ENCODE peak calls at places on chromosome 1, in eight cellular contexts. A is IMR-90, G is heart left ventricle, R is ovary, V is Peyer's patch, C is transverse colon, W is NB4, T is tibial nerve. S is an unnamed sample.

GRCh38 chr1:165508291-165508690 is 35.5 kb upstream of the LRRC52 start:
- DNase-seq in A (no peak), G (no peak), R (no peak), V (no peak), C (no peak), W (no peak), T (no peak), S (no peak)

GRCh38 chr1:71080178-71080781 is 555 bp downstream of the ZRANB2 start:
- DNase-seq in A (peak), G (no peak), R (no peak), V (no peak), C (no peak), W (peak), T (no peak), S (no peak)

GRCh38 chr1:119808491-119808890 is 2.8 kb downstream of the REG4 start:
- DNase-seq in A (peak), G (no peak), R (no peak), V (no peak), C (no peak), W (no peak), T (no peak), S (no peak)

GRCh38 chr1:21855257-21856096 is 43.4 kb downstream of the LDLRAD2 start:
- DNase-seq in A (no peak), G (no peak), R (no peak), V (no peak), C (no peak), W (peak), T (no peak), S (no peak)

GRCh38 chr1:115330480-115331013 is 7.5 kb downstream of the NGF start:
- DNase-seq in A (peak), G (no peak), R (no peak), V (no peak), C (no peak), W (no peak), T (no peak), S (no peak)

GRCh38 chr1:171500304-171500703 is 15.0 kb downstream of the PRRC2C start:
- DNase-seq in A (no peak), G (no peak), R (no peak), V (no peak), C (no peak), W (no peak), T (no peak), S (no peak)

GRCh38 chr1:6052543-6053205 is 7.0 kb downstream of the KCNAB2 start:
- DNase-seq in A (peak), G (peak), R (peak), V (peak), C (peak), W (peak), T (peak), S (no peak)

GRCh38 chr1:207750901-207751300 is 953 bp upstream of the CD46 start:
- DNase-seq in A (no peak), G (no peak), R (no peak), V (no peak), C (no peak), W (peak), T (no peak), S (no peak)

GRCh38 chr1:175683491-175684175 is 59.8 kb downstream of the TNR start:
- DNase-seq in A (no peak), G (no peak), R (no peak), V (no peak), C (no peak), W (no peak), T (no peak), S (no peak)

GRCh38 chr1:1775364-1776226 is 2.7 kb downstream of the NADK start:
- DNase-seq in A (no peak), G (no peak), R (no peak), V (peak), C (no peak), W (peak), T (no peak), S (no peak)

GRCh38 chr1:45647248-45648021 is 23.6 kb upstream of the CCDC17 start:
- DNase-seq in A (no peak), G (peak), R (no peak), V (no peak), C (no peak), W (peak), T (no peak), S (no peak)

GRCh38 chr1:162062542-162063015 is 6.9 kb upstream of the NOS1AP start:
- DNase-seq in A (peak), G (peak), R (no peak), V (no peak), C (no peak), W (no peak), T (no peak), S (no peak)

GRCh38 chr1:202860744-202861419 is 28.1 kb downstream of the RABIF start:
- DNase-seq in A (peak), G (peak), R (peak), V (peak), C (peak), W (peak), T (no peak), S (peak)
- TF ChIP-seq POLR2A in A (no peak), G (no peak), R (no peak), V (peak), C (peak), W (no peak), T (no peak), S (no peak)

DNA sequence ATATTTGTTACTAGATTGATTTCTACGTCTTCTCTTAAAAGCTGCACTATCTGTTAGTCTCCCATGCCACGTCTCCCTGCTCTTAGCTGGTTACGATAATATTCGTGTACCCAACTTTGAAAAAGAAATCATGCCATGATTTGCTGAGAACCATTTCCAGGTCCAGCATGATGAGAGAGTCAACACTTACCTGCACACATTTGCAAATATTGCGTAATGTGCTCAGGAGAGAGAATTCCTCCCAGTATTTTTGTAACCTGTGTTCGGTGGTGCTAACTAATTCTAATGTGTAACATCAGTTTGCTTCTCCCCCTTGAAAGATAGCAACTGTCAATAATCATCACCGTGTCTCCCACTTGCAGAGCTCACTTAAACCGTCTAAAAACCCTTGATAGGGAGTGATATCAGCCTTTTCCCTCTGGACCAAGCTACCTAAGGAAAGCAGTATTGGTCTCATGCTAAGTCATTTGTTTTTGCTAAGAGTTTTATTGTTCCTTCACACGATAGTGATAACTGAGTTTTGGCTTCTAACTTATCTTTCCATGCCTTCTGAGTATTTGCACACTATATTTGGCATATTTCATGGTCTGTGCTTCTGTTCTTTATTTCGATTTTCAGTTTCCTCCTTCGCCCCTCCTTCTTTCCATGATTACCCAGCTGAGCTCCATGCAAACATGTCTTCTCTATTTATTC is 61.1 kb upstream of the IRF2BP2 start:
- DNase-seq in A (no peak), G (no peak), R (no peak), V (no peak), C (no peak), W (no peak), T (no peak), S (no peak)
- TF ChIP-seq POLR2A in A (no peak), G (no peak), R (no peak), V (no peak), C (no peak), W (no peak), T (no peak), S (no peak)

DNA sequence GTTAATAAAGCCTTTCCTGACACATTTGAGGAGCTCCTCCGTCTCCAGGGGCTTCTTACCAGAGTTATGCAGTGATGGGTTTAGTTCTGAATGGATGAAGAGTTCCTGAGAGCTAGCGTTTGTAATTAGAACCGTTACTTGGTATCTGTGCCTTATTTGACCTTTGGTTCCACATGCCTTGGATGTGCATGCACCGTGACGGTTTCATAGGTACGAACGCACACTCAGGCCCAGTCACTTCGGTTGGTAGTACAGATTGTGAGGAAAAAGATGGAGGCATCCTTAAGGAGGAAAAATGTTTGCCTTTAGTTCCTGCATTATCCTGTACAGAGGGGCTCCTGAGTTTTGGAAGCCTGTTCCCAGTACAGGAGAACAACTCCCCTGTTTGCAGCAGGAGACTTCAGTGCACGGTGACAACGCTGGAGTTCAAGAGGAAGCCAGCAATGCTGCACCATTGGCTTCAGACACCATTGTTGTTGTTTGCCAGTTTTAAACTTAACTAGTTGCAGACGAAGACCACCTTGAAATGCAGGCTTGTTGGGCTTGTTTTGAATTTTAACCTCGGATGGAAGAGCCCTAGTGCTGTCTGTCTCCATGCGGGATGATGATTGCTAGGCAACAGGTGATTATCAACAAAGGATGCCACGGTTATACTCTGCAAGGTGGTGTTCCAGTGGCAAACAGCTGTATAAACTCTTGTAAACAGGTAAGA is 8.2 kb downstream of the RBM15 start:
- DNase-seq in A (no peak), G (no peak), R (no peak), V (no peak), C (no peak), W (no peak), T (no peak), S (no peak)
- TF ChIP-seq POLR2A in A (no peak), G (no peak), R (no peak), V (no peak), C (no peak), W (no peak), T (no peak), S (no peak)

DNA sequence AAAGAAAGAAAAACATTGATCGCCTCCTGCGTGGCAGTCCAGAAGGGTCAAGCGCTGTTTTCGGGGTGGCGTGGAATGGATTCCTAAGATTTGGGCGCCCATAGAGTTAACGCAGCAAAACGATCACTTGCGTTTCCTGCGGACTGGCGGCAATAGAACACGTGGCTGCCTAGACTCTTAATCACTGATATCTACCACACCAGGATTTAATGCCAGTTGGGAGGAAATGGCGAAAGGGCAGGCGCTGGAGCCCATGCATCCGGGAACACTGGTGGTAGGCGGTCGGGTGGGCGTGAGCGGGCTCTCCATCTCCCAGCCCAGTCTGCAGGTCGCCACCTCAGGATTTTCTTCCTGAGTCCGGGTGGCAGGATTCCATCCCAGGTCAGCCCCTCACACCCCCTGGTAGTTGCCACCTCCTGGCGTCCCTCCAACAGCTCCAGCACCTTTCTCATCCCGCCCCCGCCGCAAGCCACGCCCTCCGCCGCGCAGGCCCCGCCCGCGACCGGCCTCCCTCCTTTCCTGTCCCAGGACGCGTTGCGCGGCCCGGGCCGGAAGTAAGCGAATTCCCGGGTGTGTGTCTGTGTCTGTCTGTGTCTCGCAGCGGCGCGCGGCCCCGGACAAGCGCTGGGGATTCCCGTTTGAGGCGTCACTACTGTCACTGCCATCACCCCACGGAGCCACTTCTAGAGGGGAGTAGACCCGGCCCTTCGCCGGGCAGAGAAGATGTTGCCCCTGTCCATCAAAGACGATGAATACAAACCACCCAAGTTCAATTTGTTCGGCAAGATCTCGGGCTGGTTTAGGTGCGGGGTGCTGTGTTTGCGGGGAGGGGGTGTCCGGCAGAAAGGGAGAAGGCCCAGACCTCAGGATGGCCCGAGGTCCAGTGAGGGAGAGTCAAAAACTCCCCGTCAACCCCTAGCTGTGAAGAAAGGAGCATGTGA is at the start of gene SLC30A7:
- DNase-seq in A (peak), G (peak), R (peak), V (peak), C (peak), W (peak), T (peak), S (peak)
- TF ChIP-seq POLR2A in A (peak), G (peak), R (peak), V (peak), C (peak), W (peak), T (peak), S (no peak)

GRCh38 chr1:169338617-169339016 is 29.0 kb downstream of the NME7 start:
- DNase-seq in A (no peak), G (no peak), R (no peak), V (no peak), C (no peak), W (no peak), T (no peak), S (no peak)
- TF ChIP-seq POLR2A in A (no peak), G (no peak), R (no peak), V (no peak), C (no peak), W (no peak), T (no peak), S (no peak)

GRCh38 chr1:3624194-3625136 is at the start of gene TPRG1L:
- DNase-seq in A (peak), G (peak), R (peak), V (peak), C (peak), W (peak), T (peak), S (peak)
- TF ChIP-seq POLR2A in A (no peak), G (peak), R (peak), V (peak), C (peak), W (no peak), T (peak), S (no peak)

DNA sequence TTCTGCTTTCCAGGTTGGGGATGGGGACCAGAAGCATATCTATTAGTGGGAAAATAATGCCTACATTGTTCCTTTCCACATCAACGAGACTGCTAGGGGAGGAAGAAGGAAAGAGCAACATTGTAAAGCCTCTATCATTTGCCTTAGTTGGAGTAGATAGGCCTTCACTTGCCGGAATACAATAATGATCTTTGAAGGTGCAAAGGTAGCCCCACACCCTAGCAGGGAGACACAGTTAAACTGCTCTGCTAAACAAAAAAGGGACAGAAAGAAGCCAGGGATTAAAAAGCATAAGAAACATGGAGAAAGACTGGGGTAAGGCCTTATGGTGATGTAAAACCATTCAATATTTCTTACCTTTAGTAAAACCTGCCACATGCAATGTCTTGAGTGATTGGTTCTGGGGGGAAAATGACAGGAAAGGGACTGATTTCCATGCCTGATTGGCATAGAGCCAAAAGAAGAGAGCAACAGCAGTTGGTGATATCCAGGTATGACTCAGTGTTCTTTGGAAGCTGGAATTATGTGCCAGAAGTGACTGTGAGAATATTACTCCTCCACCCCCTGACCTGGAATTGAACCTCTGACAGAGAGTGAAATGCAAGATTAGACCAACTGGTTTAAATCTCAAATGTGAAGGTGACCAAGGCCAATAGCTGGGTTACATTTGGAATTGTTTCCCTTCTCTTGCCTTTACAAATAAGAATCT is 8.1 kb downstream of the DNASE2B start:
- DNase-seq in A (peak), G (no peak), R (no peak), V (no peak), C (peak), W (no peak), T (no peak), S (no peak)
- TF ChIP-seq POLR2A in A (no peak), G (no peak), R (no peak), V (no peak), C (no peak), W (no peak), T (no peak), S (no peak)

DNA sequence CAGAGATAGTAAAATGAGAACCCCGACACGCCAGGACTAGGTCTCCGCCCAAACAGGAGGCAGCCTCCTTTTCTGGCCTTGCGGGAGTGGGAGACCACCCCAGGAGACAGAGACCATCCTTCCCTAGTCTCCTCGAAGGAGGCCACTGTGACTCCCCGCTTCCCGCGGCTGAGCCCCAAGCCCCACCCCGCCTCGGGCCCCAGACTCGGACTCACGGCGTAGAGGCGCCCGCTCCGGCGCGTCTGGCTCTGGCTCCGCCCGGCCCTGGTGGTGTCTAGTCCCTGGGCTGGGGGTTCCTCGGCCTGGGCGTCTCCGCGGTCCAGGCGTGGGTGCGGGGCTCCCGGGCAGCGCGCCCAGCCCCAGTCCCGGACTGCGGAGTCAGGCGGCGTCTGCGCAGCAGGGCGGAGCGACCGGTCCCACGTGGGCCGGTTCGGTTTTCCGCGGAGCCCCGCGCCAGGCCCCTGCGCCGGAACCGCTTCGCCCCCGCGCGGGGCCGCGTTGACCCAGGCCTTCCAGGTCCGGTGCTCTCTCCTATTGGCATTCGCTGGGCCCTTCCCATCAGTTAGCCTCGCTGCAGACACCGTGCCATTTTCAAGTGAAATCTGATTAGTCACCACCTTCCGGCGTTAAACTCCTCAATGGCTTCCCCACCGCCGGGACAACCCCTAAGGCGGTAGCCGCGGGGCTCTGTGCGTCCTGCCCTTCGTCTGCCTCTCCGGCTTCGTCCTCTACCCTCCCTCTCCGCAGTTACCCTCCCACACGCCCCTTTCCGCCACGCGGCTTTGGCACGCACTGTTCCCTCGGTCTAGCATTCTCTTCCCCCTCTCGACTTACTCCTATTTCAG is at the start of gene C1orf216:
- DNase-seq in A (peak), G (peak), R (peak), V (peak), C (peak), W (peak), T (peak), S (peak)
- TF ChIP-seq POLR2A in A (peak), G (peak), R (peak), V (no peak), C (no peak), W (peak), T (no peak), S (peak)

DNA sequence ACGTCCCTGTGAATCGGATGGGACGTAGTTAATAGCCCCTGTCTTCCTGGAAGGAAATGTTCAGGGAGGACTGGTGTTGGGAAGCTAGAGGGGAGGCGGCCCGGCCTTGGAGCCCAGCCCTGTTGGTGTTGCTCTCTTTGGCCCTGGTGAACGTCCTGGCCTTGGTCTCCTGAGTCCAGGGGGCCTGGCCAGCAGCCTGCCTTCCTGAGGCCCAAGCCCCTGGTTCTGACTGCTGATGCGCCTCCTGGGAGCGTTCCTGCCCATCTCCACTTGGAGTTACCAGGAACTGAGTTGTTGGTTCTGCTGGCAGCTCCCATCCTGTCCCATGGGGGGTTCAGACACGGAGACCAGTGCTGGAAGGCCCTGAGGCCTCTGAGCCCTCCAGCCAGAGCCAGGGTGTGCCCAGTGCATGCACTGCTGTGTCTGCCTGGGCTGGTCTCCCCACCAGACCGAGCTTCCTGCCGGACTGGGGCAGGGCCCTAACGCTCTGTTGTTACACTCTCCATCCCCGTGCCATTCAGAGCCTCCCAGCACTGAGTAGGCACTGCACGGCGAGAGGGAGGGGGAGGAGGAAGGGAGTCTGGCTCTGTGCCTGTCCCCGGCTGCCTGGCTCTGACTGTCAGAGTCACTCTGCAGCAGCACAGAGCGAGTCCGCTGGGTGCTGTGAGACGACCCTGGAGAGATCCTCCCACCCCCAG is 382.5 kb upstream of the VAMP3 start:
- DNase-seq in A (peak), G (peak), R (peak), V (peak), C (no peak), W (no peak), T (no peak), S (no peak)
- TF ChIP-seq POLR2A in A (no peak), G (no peak), R (no peak), V (no peak), C (no peak), W (no peak), T (no peak), S (no peak)

GRCh38 chr1:156498447-156499193 is 2.0 kb downstream of the MEF2D start:
- DNase-seq in A (peak), G (peak), R (peak), V (no peak), C (peak), W (peak), T (no peak), S (no peak)
- TF ChIP-seq POLR2A in A (peak), G (peak), R (no peak), V (no peak), C (peak), W (no peak), T (no peak), S (no peak)